ENCODE peak calls at places on chromosomes 4 and X, in nine cellular contexts. N is heart left ventricle, G is tibial nerve, M is pancreas, Z is body of pancreas, V is cardiac muscle cell, F is mucosa of descending colon, I is bronchial epithelial cell, P is A549. A is an unnamed sample.

GRCh38 chr4:181289203-181289602 is 954.0 kb upstream of the TENM3 start:
- DNase-seq in F (no peak), V (no peak), M (no peak), G (no peak), N (no peak), Z (no peak), P (no peak), I (no peak), A (no peak)

GRCh38 chr4:48904101-48904500 is 2.5 kb downstream of the OCIAD2 start:
- DNase-seq in N (no peak), G (no peak), I (no peak), P (no peak), V (no peak), M (no peak), F (no peak), Z (no peak), A (no peak)

GRCh38 chrX:49191033-49191871 is 5.1 kb upstream of the PRICKLE3 start:
- DNase-seq in M (peak), Z (peak), I (peak), V (peak), G (peak), F (peak), P (peak), N (peak), A (peak)

GRCh38 chrX:40849906-40850672 is 114.7 kb upstream of the MED14 start:
- DNase-seq in M (no peak), N (no peak), P (no peak), V (no peak), F (no peak), Z (no peak), I (no peak), G (no peak), A (no peak)

GRCh38 chrX:119067023-119067739 is 5.6 kb upstream of the CT47C1 start:
- DNase-seq in M (peak), I (peak), F (peak), P (peak), V (peak), Z (peak), N (peak), G (peak), A (no peak)

GRCh38 chr4:119050501-119051090 is 85.0 kb upstream of the MYOZ2 start:
- DNase-seq in I (no peak), G (no peak), N (no peak), P (no peak), V (no peak), F (no peak), M (no peak), Z (no peak), A (no peak)

GRCh38 chrX:74438771-74439170 is 17.5 kb downstream of the SLC16A2 start:
- DNase-seq in M (no peak), G (no peak), Z (no peak), N (no peak), V (no peak), P (no peak), I (no peak), F (no peak), A (no peak)

GRCh38 chr4:1082215-1083182 is 30.9 kb downstream of the RNF212 start:
- DNase-seq in V (peak), G (peak), Z (peak), I (peak), F (peak), M (peak), N (peak), P (peak), A (peak)

GRCh38 chr4:40070387-40070786 is 13.7 kb downstream of the N4BP2 start:
- DNase-seq in Z (no peak), F (no peak), P (no peak), N (no peak), V (no peak), M (no peak), G (no peak), I (no peak), A (no peak)

GRCh38 chr4:29560452-29560851 is 1159.7 kb upstream of the PCDH7 start:
- DNase-seq in G (no peak), I (peak), V (no peak), Z (no peak), P (no peak), M (no peak), F (no peak), N (no peak), A (peak)

GRCh38 chr4:13704020-13704419 is 76.5 kb upstream of the BOD1L1 start:
- DNase-seq in Z (no peak), G (no peak), M (no peak), N (no peak), I (no peak), V (no peak), P (no peak), F (peak), A (peak)

GRCh38 chr4:93066746-93067145 is 761.8 kb upstream of the ATOH1 start:
- DNase-seq in I (peak), Z (no peak), G (no peak), N (no peak), V (peak), P (no peak), M (no peak), F (no peak), A (no peak)

DNA sequence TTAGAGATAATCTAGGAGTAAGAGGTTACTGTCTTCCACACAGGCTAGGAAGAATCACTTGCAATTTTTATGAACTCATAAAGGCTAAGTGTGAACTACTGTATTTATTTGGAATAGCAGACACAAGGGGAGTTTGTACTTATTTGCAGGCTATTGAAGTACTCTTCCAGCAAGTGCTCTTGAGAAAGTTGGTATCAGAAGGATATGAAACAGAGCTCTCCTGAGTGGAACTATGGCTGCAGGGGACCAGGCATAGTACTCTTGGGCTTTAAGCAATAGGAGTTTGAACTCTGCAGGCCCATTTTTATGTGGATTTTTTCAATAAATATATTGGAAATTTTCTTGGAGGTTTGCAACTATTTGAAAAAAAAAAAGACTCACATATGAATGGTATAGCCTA is 756.3 kb upstream of the ATOH1 start:
- DNase-seq in N (no peak), P (no peak), M (no peak), G (no peak), V (no peak), Z (no peak), I (no peak), F (no peak), A (no peak)
- H3K4me3 ChIP-seq in N (no peak), P (no peak), M (no peak), G (no peak), V (no peak), Z (no peak), I (no peak), F (no peak), A (no peak)

GRCh38 chrX:103681443-103681842 is 5.1 kb downstream of the MORF4L2 start:
- DNase-seq in G (no peak), Z (no peak), M (no peak), F (no peak), V (peak), I (no peak), P (no peak), N (no peak), A (no peak)
- H3K4me3 ChIP-seq in G (no peak), Z (no peak), M (no peak), F (no peak), V (no peak), I (no peak), P (no peak), N (no peak), A (no peak)

GRCh38 chrX:153828308-153828707 is 2.0 kb downstream of the PDZD4 start:
- DNase-seq in M (no peak), V (peak), F (no peak), Z (no peak), I (no peak), G (no peak), P (no peak), N (no peak), A (no peak)

GRCh38 chrX:153827903-153828302 is 2.4 kb downstream of the PDZD4 start:
- DNase-seq in G (no peak), Z (no peak), F (no peak), V (no peak), P (no peak), M (no peak), N (no peak), I (no peak), A (no peak)

GRCh38 chrX:153829549-153829798 is 870 bp downstream of the PDZD4 start:
- DNase-seq in G (no peak), Z (no peak), M (no peak), V (no peak), I (no peak), P (no peak), F (no peak), N (no peak), A (no peak)

GRCh38 chrX:153829799-153830631 is at the start of gene PDZD4:
- DNase-seq in F (no peak), N (no peak), I (no peak), G (no peak), Z (no peak), P (no peak), M (no peak), V (no peak), A (no peak)

DNA sequence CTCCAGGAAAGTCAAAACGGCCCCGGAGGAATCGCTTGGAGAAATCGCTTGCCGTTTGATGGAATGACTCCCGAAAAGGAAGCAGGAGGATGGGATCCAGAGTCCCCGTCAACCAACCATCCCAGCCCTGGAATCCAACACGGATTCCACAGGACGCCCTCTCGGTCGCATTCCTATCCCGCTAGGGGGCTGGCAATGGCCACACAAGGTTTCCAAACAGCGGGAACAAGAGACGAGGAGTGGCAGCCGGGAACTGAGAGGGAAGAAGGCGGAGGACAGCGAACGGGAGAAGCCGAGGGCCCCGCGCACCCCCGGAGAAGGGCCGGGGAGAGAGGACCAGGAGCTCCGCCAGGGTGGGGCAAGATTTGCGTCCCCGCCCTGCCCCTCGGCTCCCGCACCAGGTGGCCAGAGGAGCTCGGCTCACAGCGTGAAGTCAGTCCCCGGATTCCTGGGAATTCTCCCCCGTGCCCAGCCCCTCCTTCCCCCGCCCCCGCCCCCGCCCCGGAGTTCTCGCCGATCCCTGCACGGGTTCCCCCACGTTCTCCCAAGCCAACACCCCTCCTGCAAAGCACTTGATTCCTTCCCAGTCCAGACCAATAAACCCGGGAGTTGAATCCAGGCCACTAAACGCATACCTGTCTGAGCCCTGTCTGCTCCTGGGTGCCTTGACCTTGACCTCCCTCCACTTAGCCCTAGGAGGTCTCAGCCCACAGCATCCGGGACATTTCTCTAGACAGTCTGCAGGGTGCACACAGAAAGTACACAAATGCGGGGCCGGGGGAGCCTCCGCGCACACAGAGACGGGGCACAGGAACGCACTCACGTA is 1.4 kb downstream of the PDZD4 start:
- DNase-seq in P (no peak), V (peak), Z (no peak), I (no peak), N (no peak), F (no peak), M (no peak), G (no peak), A (no peak)
- H3K4me3 ChIP-seq in P (peak), V (peak), Z (no peak), I (no peak), N (peak), F (no peak), M (peak), G (peak), A (no peak)

GRCh38 chrX:47941423-47941822 is 62.4 kb downstream of the ZNF182 start:
- DNase-seq in V (no peak), N (no peak), Z (no peak), G (no peak), M (no peak), F (no peak), P (no peak), I (no peak), A (no peak)
- H3K4me3 ChIP-seq in V (no peak), N (no peak), Z (no peak), G (no peak), M (no peak), F (no peak), P (no peak), I (no peak), A (no peak)

GRCh38 chr4:155376387-155377268 is at the start of gene MAP9:
- DNase-seq in G (peak), N (peak), F (peak), M (peak), I (peak), Z (peak), P (peak), V (peak), A (peak)

GRCh38 chr4:155371432-155372043 is 5.2 kb downstream of the MAP9 start:
- DNase-seq in Z (no peak), P (no peak), G (no peak), V (peak), N (no peak), M (no peak), I (peak), F (no peak), A (no peak)

GRCh38 chr4:155377281-155377680 is 516 bp upstream of the MAP9 start:
- DNase-seq in M (no peak), V (peak), I (peak), Z (no peak), G (no peak), N (no peak), P (no peak), F (no peak), A (no peak)
- H3K4me3 ChIP-seq in M (peak), V (no peak), I (peak), Z (no peak), G (peak), N (peak), P (peak), F (no peak), A (peak)

DNA sequence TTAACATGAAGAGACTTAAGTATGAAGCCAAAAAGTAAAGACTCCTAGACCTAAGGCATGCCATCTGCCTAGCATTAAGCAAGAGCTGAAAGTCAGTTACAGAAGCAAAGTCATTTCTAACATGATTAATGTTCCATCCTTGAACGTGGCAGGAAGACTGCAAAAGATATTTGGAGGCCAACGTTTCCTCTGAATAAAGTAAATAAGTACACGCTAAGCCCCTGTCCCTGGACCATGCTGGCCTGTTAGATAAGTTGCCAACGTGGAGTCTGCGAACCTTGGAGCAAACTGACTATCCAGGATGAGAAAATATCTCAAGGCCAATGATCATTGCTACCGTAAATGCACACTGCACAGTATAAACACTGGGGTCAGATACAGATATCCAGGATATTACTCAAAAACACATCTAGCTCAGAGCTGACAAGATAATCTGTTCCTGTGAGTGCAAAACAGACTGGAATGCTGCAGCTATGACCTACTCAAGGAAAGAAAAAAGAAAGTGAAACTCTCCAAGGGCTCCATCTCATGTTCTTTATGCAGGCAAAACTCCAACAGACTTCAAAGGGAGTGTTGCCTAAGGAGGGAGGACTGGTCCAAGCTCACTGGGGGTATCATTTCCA is 255.8 kb downstream of the COL25A1 start:
- DNase-seq in Z (no peak), M (no peak), N (no peak), F (no peak), P (no peak), G (no peak), I (no peak), V (peak), A (no peak)
- H3K4me3 ChIP-seq in Z (no peak), M (no peak), N (peak), F (no peak), P (no peak), G (peak), I (no peak), V (no peak), A (no peak)